ENCODE peak calls at places on chromosome 2, in nine cellular contexts. N is breast epithelium; P is stomach; J is CD4-positive, alpha-beta T cell; D is adrenal gland; T is mammary epithelial cell; Q is heart right ventricle; K is CD8-positive, alpha-beta T cell; S is WERI-Rb-1. H is an unnamed sample. For H3K9me3, the result is how much of the 10 kb centered on the place peaks cover.

GRCh38 chr2:42068571-42069178 is 20.9 kb downstream of the PKDCC start:
- DNase-seq in J (no peak), S (peak), P (no peak), T (no peak), K (no peak), Q (no peak), N (no peak), D (no peak), H (no peak)

GRCh38 chr2:216987176-216987809 is 127.4 kb upstream of the TNP1 start:
- DNase-seq in S (no peak), T (no peak), J (no peak), K (no peak), P (no peak), N (no peak), Q (no peak), D (no peak), H (no peak)

GRCh38 chr2:73076701-73077423 is 5.3 kb upstream of the SFXN5 start:
- DNase-seq in J (no peak), S (no peak), D (no peak), N (no peak), P (no peak), T (no peak), Q (no peak), K (no peak), H (no peak)

GRCh38 chr2:16509042-16509441 is 156.6 kb downstream of the CYRIA start:
- DNase-seq in J (no peak), S (peak), P (no peak), T (no peak), Q (no peak), D (no peak), K (no peak), N (no peak), H (no peak)

GRCh38 chr2:17643031-17643615 is 102.6 kb downstream of the VSNL1 start:
- DNase-seq in J (no peak), N (no peak), T (peak), P (no peak), S (no peak), K (no peak), Q (no peak), D (peak), H (no peak)

GRCh38 chr2:210617732-210618330 is 61.4 kb downstream of the CPS1 start:
- DNase-seq in S (peak), T (peak), P (no peak), D (peak), J (no peak), N (no peak), Q (no peak), K (no peak), H (peak)

GRCh38 chr2:27261926-27262298 is 935 bp downstream of the SLC30A3 start:
- DNase-seq in P (no peak), K (no peak), D (no peak), S (no peak), N (no peak), T (no peak), Q (no peak), J (no peak), H (no peak)

GRCh38 chr2:68837861-68838341 is 33.3 kb downstream of the BMP10 start:
- DNase-seq in Q (no peak), J (no peak), S (no peak), K (no peak), N (no peak), P (no peak), T (peak), D (no peak), H (peak)

GRCh38 chr2:201574754-201575153 is 68.5 kb downstream of the TMEM237 start:
- DNase-seq in J (no peak), S (no peak), P (no peak), Q (no peak), T (no peak), K (no peak), N (no peak), D (no peak), H (no peak)

GRCh38 chr2:143901185-143901842 is 618.6 kb downstream of the ZEB2 start:
- DNase-seq in K (no peak), S (no peak), Q (no peak), D (no peak), P (no peak), J (no peak), N (no peak), T (peak), H (peak)

GRCh38 chr2:228181098-228182019 is at the start of gene SPHKAP:
- DNase-seq in Q (peak), P (no peak), S (peak), K (no peak), N (no peak), J (no peak), D (no peak), T (no peak), H (peak)

GRCh38 chr2:121748202-121748601 is 7.2 kb upstream of the TSN start:
- DNase-seq in S (peak), K (no peak), Q (no peak), D (no peak), T (peak), N (no peak), P (no peak), J (no peak), H (peak)

GRCh38 chr2:85235281-85235680 is 92.5 kb downstream of the TGOLN2 start:
- DNase-seq in J (no peak), N (no peak), D (no peak), T (no peak), S (no peak), Q (no peak), P (no peak), K (no peak), H (no peak)

GRCh38 chr2:234741976-234742375 is 209.8 kb upstream of the SH3BP4 start:
- DNase-seq in T (no peak), D (no peak), S (no peak), Q (no peak), N (no peak), K (no peak), P (no peak), J (no peak), H (no peak)

GRCh38 chr2:119350311-119350998 is 16.2 kb downstream of the C2orf76 start:
- DNase-seq in N (no peak), D (no peak), J (no peak), T (no peak), S (no peak), Q (no peak), K (no peak), P (no peak), H (peak)

GRCh38 chr2:38037757-38038615 is 38.0 kb downstream of the CYP1B1 start:
- DNase-seq in T (peak), K (no peak), D (no peak), P (no peak), Q (peak), N (no peak), J (no peak), S (no peak), H (peak)

GRCh38 chr2:171671867-171672266 is 15.4 kb upstream of the DYNC1I2 start:
- DNase-seq in J (no peak), P (no peak), K (no peak), T (no peak), Q (no peak), D (no peak), N (no peak), S (no peak), H (no peak)

GRCh38 chr2:2229898-2230817 is 100.9 kb downstream of the MYT1L start:
- DNase-seq in D (no peak), Q (peak), J (no peak), N (no peak), T (no peak), K (no peak), P (no peak), S (no peak), H (peak)

GRCh38 chr2:98736464-98736889 is 5.5 kb upstream of the MGAT4A start:
- DNase-seq in D (no peak), J (peak), K (no peak), P (no peak), Q (no peak), S (no peak), N (no peak), T (peak), H (no peak)

GRCh38 chr2:223601932-223602676 is at the start of gene SCG2:
- DNase-seq in K (peak), S (peak), J (no peak), P (peak), D (peak), N (peak), T (peak), Q (peak), H (peak)

GRCh38 chr2:145410096-145410495 is 890.2 kb upstream of the ZEB2 start:
- DNase-seq in J (no peak), D (no peak), Q (no peak), P (no peak), N (no peak), K (no peak), S (no peak), T (no peak), H (no peak)

GRCh38 chr2:145402706-145403277 is 882.9 kb upstream of the ZEB2 start:
- DNase-seq in J (no peak), K (no peak), D (no peak), T (no peak), Q (no peak), N (no peak), S (no peak), P (no peak), H (no peak)

GRCh38 chr2:145408980-145409379 is 889.1 kb upstream of the ZEB2 start:
- DNase-seq in T (peak), P (no peak), N (no peak), S (no peak), D (no peak), K (no peak), J (no peak), Q (no peak), H (no peak)

GRCh38 chr2:145404690-145405089 is 884.8 kb upstream of the ZEB2 start:
- DNase-seq in J (no peak), T (no peak), N (no peak), P (no peak), D (no peak), K (no peak), Q (no peak), S (no peak), H (no peak)
- H3K9me3 ChIP-seq in J (under half), T (under half), N (under half), P (under half), D (under half), K (under half), Q (under half), S (under half), H (under half)

DNA sequence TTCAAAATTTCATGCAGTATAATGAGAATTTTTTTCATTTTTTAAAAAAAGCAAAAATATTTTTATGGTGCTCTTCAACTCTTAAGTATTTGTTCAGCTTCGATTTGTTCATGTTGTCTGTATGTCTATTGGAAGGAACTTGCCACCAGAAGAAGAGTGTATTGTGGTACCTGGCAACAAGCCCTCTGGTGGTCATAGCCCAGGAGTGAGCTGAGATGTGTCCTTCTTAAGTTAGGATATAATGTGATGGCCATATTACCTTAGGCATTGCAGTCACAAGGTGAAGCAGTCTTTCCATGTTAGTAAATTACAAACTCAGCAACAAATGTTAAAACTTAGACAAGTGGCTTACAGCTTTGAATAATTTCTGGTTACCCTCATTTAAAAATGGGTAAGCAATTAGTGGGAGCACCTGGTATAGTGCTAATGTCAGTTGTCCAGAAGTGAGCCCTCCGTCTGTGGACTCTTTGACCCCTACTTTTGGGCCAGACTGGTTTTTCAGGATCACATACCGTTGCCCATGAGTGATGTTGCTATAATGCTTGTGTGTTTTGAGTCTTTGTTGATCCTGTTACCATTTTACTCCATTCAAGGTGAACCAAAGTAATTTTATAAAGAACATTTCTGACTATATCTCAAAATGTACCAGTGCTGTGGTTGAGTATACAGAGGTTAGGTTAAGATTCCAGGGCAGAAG is 57.4 kb downstream of the MYO1B start:
- DNase-seq in J (no peak), K (peak), N (no peak), Q (no peak), S (peak), T (peak), D (no peak), P (no peak), H (no peak)
- TF ChIP-seq CTCF in J (no peak), K (no peak), N (no peak), Q (no peak), S (peak), T (peak), D (no peak), P (no peak), H (peak)

DNA sequence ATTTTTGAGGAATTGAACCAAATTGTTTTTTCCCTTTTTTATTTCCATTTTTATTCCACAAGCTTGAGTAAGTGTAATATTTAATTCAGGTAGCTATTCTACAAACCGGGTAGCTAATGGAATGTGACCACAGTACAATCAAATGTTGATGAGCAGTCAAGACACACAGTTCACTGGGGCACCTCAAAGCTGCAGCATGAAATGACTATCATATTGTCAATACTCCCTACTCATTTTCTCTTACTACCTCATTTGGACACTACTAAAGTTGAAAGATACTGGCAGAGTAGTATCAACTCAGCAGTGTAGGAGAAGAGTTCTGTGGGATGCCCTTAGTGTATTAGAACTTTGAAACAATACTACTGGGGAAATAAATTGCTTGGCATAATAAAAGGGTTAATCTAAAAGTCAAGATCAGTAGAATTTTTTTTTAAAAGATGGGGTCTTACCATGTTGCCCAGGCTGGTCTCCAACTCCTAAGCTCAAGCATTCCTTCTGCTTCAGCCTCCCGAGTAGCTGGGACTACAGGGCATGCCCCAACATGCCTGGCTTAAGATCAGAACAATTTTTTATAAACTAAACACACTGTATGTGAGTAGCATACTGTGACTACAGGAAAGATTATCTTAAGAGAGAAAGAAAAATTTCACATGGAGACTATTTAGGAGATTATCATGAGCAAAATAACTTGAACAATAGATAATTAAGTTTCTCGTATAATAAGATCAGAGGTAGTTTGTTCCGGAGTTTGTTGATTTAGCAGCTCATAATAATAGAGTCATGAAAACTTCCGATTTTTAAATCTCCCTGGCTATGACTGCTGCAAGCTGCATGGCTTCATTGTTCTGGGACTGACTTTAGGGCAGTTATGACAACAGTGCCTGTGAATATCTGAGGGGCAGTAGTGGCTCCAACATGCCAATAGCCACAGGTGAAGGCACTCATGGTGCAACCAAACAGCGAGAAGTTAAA is 43.7 kb downstream of the MYO3B start:
- DNase-seq in Q (no peak), K (no peak), S (peak), D (no peak), J (no peak), N (no peak), P (no peak), T (peak), H (peak)
- H3K27ac ChIP-seq in Q (no peak), K (no peak), S (peak), D (no peak), J (no peak), N (no peak), P (no peak), T (peak), H (no peak)

GRCh38 chr2:239469101-239469960 is 68.5 kb upstream of the HDAC4 start:
- DNase-seq in D (peak), Q (no peak), S (no peak), K (no peak), T (no peak), J (no peak), N (no peak), P (peak), H (no peak)

GRCh38 chr2:239466755-239467271 is 66.0 kb upstream of the HDAC4 start:
- DNase-seq in K (no peak), J (no peak), T (no peak), S (no peak), N (no peak), Q (no peak), P (no peak), D (peak), H (no peak)

GRCh38 chr2:239468491-239469017 is 67.7 kb upstream of the HDAC4 start:
- DNase-seq in Q (no peak), K (no peak), T (no peak), S (no peak), J (no peak), P (no peak), D (peak), N (no peak), H (no peak)

GRCh38 chr2:239467281-239467955 is 66.6 kb upstream of the HDAC4 start:
- DNase-seq in S (no peak), P (no peak), Q (no peak), T (no peak), J (no peak), D (peak), N (no peak), K (no peak), H (no peak)

DNA sequence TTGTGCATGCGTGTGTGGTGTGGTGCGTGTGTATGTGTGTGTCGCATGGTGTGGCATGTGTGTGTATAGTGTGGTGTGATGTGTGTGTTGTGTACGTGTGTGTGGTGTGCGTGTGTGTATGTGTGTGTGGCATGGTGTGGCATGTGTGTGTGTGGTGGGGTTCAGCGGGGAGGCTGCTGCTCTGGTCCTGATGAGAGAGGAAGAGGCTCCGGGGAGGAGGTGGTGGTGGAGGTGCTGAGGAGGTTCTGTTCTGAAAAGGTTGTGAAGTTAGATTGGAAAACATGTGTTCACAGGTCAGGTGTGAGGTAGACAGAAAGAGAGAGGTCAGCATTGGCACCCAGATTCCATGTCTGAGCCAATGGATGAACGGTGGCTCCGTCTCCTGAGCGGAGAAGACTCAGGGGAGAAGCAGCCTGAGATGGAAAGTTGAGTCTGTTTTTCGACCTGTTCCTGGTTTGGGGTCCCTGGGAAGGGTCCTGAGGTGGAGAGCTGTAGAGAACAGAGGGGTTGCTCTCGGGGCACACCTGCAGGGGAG is 67.2 kb upstream of the HDAC4 start:
- DNase-seq in N (no peak), J (no peak), S (no peak), P (no peak), Q (no peak), K (no peak), D (peak), T (no peak), H (no peak)
- H3K9me3 ChIP-seq in N (under half), J (under half), S (under half), P (under half), Q (under half), K (under half), D (under half), T (under half), H (under half)

H was measured in cardiac muscle cell.